ENCODE peak calls at places on chromosomes 6 and 20, in seven cellular contexts. P is cardiac muscle cell, O is upper lobe of right lung, D is PC-3, Y is prostate gland, M is Karpas-422, F is gastrocnemius medialis. Z is an unnamed sample.

GRCh38 chr6:128047989-128048388 is 147.1 kb upstream of the THEMIS start:
- DNase-seq in P (no peak), O (no peak), D (no peak), Y (no peak), M (no peak), F (no peak), Z (no peak)

GRCh38 chr6:43969158-43969981 is 157.9 kb downstream of the MRPL14 start:
- DNase-seq in P (no peak), O (no peak), D (no peak), Y (no peak), M (no peak), F (no peak), Z (no peak)

GRCh38 chr6:116210750-116211425 is 43.0 kb downstream of the TSPYL4 start:
- DNase-seq in P (peak), O (no peak), D (peak), Y (peak), M (no peak), F (peak), Z (peak)

GRCh38 chr6:54093306-54093705 is 17.9 kb upstream of the MLIP start:
- DNase-seq in P (no peak), O (no peak), D (no peak), Y (no peak), M (no peak), F (no peak), Z (no peak)

GRCh38 chr20:29079769-29080690 is 2177.4 kb upstream of the DEFB115 start:
- DNase-seq in P (peak), O (no peak), D (no peak), Y (peak), M (no peak), F (no peak), Z (peak)

GRCh38 chr6:44022296-44022661 is 105.0 kb downstream of the MRPL14 start:
- DNase-seq in P (no peak), O (peak), D (peak), Y (no peak), M (no peak), F (no peak), Z (no peak)

GRCh38 chr6:52046456-52046855 is 41.0 kb downstream of the PKHD1 start:
- DNase-seq in P (no peak), O (no peak), D (no peak), Y (no peak), M (no peak), F (no peak), Z (no peak)

GRCh38 chr20:44051661-44052000 is 135.4 kb downstream of the JPH2 start:
- DNase-seq in P (no peak), O (peak), D (no peak), Y (no peak), M (no peak), F (no peak), Z (no peak)

GRCh38 chr20:19885981-19886665 is 128.1 kb downstream of the RIN2 start:
- DNase-seq in P (peak), O (peak), D (peak), Y (peak), M (no peak), F (peak), Z (peak)

GRCh38 chr6:145699462-145699861 is 35.9 kb downstream of the EPM2A start:
- DNase-seq in P (peak), O (no peak), D (peak), Y (no peak), M (no peak), F (no peak), Z (no peak)

GRCh38 chr20:21514553-21515251 is 838 bp upstream of the NKX2-2 start:
- DNase-seq in P (no peak), O (no peak), D (no peak), Y (no peak), M (no peak), F (no peak), Z (no peak)

GRCh38 chr6:127950566-127951141 is 49.8 kb upstream of the THEMIS start:
- DNase-seq in P (no peak), O (no peak), D (no peak), Y (no peak), M (no peak), F (no peak), Z (no peak)

GRCh38 chr6:106098383-106099234 is 12.5 kb downstream of the PRDM1 start:
- DNase-seq in P (peak), O (no peak), D (peak), Y (no peak), M (no peak), F (peak), Z (no peak)

GRCh38 chr6:135106611-135107010 is 52.0 kb upstream of the HBS1L start:
- DNase-seq in P (no peak), O (no peak), D (no peak), Y (no peak), M (no peak), F (no peak), Z (no peak)

GRCh38 chr6:87396595-87397392 is 11.0 kb upstream of the CFAP206 start:
- DNase-seq in P (no peak), O (no peak), D (no peak), Y (no peak), M (peak), F (no peak), Z (no peak)

GRCh38 chr6:169960531-169960890 is 209.1 kb downstream of the ERMARD start:
- DNase-seq in P (no peak), O (no peak), D (no peak), Y (no peak), M (no peak), F (no peak), Z (no peak)

GRCh38 chr6:40037271-40037670 is 103.0 kb upstream of the MOCS1 start:
- DNase-seq in P (no peak), O (no peak), D (no peak), Y (no peak), M (no peak), F (no peak), Z (no peak)

GRCh38 chr6:113610377-113610988 is 246.7 kb upstream of the MARCKS start:
- DNase-seq in P (no peak), O (no peak), D (no peak), Y (no peak), M (no peak), F (no peak), Z (no peak)

GRCh38 chr6:147135211-147135672 is 69.0 kb upstream of the STXBP5 start:
- DNase-seq in P (peak), O (no peak), D (peak), Y (no peak), M (no peak), F (peak), Z (no peak)

GRCh38 chr6:3425574-3425973 is 31.3 kb downstream of the SLC22A23 start:
- DNase-seq in P (no peak), O (no peak), D (no peak), Y (no peak), M (no peak), F (no peak), Z (no peak)

GRCh38 chr6:151400473-151400872 is 9.1 kb upstream of the ZBTB2 start:
- DNase-seq in P (peak), O (no peak), D (peak), Y (no peak), M (no peak), F (no peak), Z (no peak)

GRCh38 chr6:43875849-43876572 is 106.0 kb downstream of the VEGFA start:
- DNase-seq in P (no peak), O (no peak), D (no peak), Y (no peak), M (no peak), F (no peak), Z (no peak)

GRCh38 chr6:68506911-68507310 is 128.2 kb upstream of the ADGRB3 start:
- DNase-seq in P (no peak), O (no peak), D (peak), Y (no peak), M (no peak), F (no peak), Z (no peak)

GRCh38 chr20:23361108-23361650 is 803 bp upstream of the GZF1 start:
- DNase-seq in P (peak), O (no peak), D (peak), Y (no peak), M (no peak), F (peak), Z (no peak)

GRCh38 chr20:21505161-21505809 is 8.6 kb downstream of the NKX2-2 start:
- DNase-seq in P (peak), O (peak), D (peak), Y (peak), M (peak), F (peak), Z (peak)

GRCh38 chr20:54267510-54268003 is 59.7 kb downstream of the PFDN4 start:
- DNase-seq in P (peak), O (no peak), D (peak), Y (peak), M (no peak), F (no peak), Z (no peak)

DNA sequence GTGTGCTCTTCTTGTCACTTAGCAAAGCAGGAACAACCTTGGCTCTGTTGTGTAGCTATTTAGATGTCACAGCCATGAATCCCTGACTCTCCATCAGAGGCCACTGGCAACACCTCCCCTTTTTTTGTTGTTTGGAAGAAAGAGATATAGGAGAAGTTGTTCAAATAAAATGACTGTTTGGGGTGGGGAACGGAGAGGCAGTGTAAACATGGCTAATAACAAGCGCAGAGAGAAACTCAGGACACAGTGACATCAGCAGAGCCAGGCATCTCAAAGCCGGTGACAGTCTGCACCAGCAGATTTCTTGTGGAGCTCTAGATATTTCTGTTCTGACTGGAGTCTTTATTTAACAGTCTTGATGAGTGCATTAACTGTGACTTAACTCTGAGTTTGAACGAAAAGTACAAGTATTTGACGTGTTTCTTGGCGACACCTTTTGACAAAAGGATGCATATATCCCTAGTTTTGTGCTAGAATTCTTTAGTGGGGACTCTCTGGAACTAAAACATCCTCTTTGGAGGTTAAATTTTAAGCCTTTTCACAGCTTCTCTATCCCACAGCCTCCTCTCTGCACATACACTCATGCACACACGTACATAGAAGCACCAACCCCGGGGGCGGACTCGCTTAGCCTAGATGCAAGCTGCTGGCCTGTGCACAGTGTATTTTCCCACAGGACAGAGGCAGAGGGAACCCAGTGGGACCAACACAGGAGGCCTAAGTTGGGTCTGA is 53.8 kb downstream of the ADAT2 start:
- DNase-seq in P (peak), O (no peak), D (peak), Y (no peak), M (no peak), F (no peak), Z (no peak)
- H3K27ac ChIP-seq in P (no peak), O (peak), D (peak), Y (no peak), M (no peak), F (no peak), Z (no peak)

GRCh38 chr6:137493218-137494038 is 766 bp downstream of the OLIG3 start:
- DNase-seq in P (no peak), O (peak), D (no peak), Y (no peak), M (no peak), F (peak), Z (peak)

GRCh38 chr6:137496392-137496767 is 2.2 kb upstream of the OLIG3 start:
- DNase-seq in P (no peak), O (no peak), D (no peak), Y (no peak), M (no peak), F (no peak), Z (no peak)

GRCh38 chr6:137494281-137494966 is at the start of gene OLIG3:
- DNase-seq in P (no peak), O (no peak), D (no peak), Y (no peak), M (no peak), F (no peak), Z (no peak)

GRCh38 chr6:137495652-137496391 is 1.6 kb upstream of the OLIG3 start:
- DNase-seq in P (no peak), O (no peak), D (no peak), Y (no peak), M (no peak), F (no peak), Z (no peak)

DNA sequence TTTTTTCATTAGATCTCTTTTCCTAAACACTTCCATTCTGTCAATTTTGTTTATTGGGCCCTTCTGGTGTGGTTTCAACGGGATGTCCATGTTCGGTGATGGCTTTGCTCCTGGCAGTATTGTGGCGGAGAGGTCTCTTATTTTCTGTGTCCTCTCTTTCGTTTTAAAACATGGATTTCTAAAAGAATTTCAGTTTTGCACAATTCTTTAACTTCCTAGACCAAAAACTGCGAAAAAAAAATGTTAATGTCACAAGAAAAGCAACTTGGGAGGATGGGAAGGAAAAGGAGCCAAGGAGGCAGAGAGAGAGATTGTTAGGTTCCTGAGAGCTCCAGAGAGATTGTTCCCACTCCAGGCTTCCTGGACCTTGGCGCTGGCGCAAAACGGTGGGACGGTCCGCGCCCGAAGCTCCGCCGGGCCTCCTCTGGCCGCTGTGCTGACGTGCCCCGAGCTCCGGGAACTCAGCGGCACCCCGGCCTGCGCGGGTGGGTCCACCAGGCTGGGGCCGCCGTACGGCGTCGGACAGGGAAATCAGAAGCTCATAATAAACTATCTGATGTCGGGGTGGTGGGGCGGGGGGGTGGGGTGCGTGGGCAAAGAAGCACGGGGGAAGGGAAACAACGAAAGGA is 887 bp upstream of the OLIG3 start:
- DNase-seq in P (no peak), O (no peak), D (no peak), Y (no peak), M (no peak), F (no peak), Z (no peak)
- H3K4me3 ChIP-seq in P (no peak), O (no peak), D (no peak), Y (no peak), M (no peak), F (no peak), Z (no peak)

DNA sequence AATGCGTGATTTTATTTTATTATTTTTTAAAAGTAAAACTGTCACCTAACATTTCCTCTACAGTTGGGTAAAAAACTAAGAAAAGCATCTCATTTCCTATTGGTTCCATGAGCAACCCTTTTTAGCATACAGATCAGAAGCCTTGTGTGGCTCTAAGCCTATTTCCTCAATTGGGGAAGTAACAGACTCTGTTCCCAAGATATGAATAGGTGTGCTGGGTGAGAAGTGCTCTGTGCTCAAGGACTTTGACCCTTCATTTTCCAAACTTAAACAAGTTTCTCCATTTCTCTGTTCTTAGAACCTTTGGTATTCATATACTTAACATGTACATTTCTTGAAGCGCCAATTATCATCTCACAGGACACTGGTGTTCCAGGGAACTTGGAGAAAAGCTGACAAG is 24.1 kb downstream of the CARMIL1 start:
- DNase-seq in P (no peak), O (no peak), D (no peak), Y (no peak), M (no peak), F (no peak), Z (no peak)
- H3K27ac ChIP-seq in P (peak), O (peak), D (no peak), Y (no peak), M (no peak), F (no peak), Z (no peak)

DNA sequence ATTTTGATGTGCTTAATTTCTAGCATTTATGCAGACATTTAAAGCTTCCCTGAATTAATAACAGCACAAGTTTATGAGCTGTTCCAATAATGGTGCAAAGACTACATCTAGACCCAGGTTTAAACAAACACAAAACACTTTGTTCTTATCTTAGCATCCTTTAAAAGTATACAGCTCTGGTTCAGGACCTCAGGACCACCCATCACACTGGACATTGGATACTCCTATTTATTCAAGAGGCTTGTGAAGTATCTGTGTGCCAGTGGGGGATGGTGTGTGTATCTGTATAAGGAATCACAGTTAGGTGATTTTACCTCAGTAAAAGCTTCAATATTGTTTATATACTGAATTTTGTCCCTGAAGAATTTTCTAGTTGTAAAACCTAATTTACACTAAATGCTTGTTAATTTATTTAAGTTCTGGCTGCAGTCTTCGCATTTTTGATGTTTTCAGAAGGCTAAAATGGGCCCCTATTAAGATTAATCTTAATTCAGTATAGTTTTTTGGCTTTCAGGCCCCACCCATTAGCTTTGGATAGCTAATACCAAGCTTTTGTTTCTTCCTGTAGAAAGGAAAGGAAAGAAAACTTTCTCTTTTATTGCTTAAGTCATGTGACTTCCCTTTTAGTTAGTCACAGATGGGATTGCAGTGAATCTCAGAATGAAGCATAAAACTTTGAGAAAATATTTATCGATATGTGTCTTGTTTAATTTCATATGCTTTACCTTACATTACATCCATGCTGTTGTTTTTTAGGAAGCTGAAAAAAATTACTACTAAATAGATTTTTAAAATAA is 13.1 kb downstream of the LIN28B start:
- DNase-seq in P (no peak), O (no peak), D (no peak), Y (no peak), M (no peak), F (no peak), Z (no peak)
- H3K4me3 ChIP-seq in P (no peak), O (no peak), D (no peak), Y (no peak), M (no peak), F (no peak), Z (no peak)

GRCh38 chr6:159826004-159826403 is 25.9 kb downstream of the PNLDC1 start:
- DNase-seq in P (no peak), O (no peak), D (no peak), Y (no peak), M (no peak), F (no peak), Z (no peak)
- H3K27ac ChIP-seq in P (no peak), O (no peak), D (no peak), Y (no peak), M (no peak), F (no peak), Z (no peak)